ENCODE peak calls at places on chromosomes 11 and 22, in ten cellular contexts. J is Daoy; Y is stimulated activated CD4-positive, alpha-beta T cell treated with anti-CD3 and anti-CD28 coated beads, Interleukin-1b, Interleukin-23, amount 100 ng/mL, for 24 hours; I is lower leg skin; T is stimulated activated naive B cell treated with anti-CD40 and anti-IgM and Interleukin-4, amounts not matched to agents 10 μg/mL and 1 μg/mL and 100 μg/mL, for 72 hours; R is NCI-H2081; W is HFFc6; O is uterus; N is SK-MEL-5; D is EH. E is an unnamed sample.

GRCh38 chr11:134818531-134818930 is 406.5 kb upstream of the B3GAT1 start:
- DNase-seq in J (peak), Y (no peak), I (no peak), T (no peak), R (no peak), W (no peak), O (no peak), N (no peak), D (no peak), E (peak)

GRCh38 chr22:33544707-33545106 is 375.6 kb downstream of the LARGE1 start:
- DNase-seq in J (peak), Y (no peak), I (no peak), T (no peak), R (no peak), W (no peak), O (no peak), N (peak), D (peak), E (no peak)

GRCh38 chr22:32920032-32920628 is 118.6 kb downstream of the TIMP3 start:
- DNase-seq in J (peak), Y (no peak), I (peak), T (no peak), R (no peak), W (no peak), O (peak), N (peak), D (peak), E (peak)

GRCh38 chr22:36359172-36359973 is 28.4 kb downstream of the MYH9 start:
- DNase-seq in J (no peak), Y (no peak), I (no peak), T (peak), R (peak), W (no peak), O (no peak), N (no peak), D (no peak), E (no peak)

GRCh38 chr11:16738949-16739262 is 459 bp downstream of the C11orf58 start:
- DNase-seq in J (no peak), Y (no peak), I (no peak), T (no peak), R (peak), W (no peak), O (no peak), N (no peak), D (no peak), E (no peak)

GRCh38 chr22:24727218-24727851 is 47.2 kb downstream of the PIWIL3 start:
- DNase-seq in J (peak), Y (no peak), I (no peak), T (no peak), R (peak), W (peak), O (no peak), N (peak), D (peak), E (peak)

GRCh38 chr22:29143848-29144785 is 61.6 kb upstream of the EMID1 start:
- DNase-seq in J (no peak), Y (no peak), I (no peak), T (no peak), R (peak), W (no peak), O (peak), N (no peak), D (no peak), E (no peak)

GRCh38 chr22:45534339-45535192 is 31.9 kb downstream of the FBLN1 start:
- DNase-seq in J (no peak), Y (no peak), I (no peak), T (no peak), R (peak), W (no peak), O (peak), N (no peak), D (peak), E (peak)

GRCh38 chr22:50735739-50736030 is 2.3 kb upstream of the ACR start:
- DNase-seq in J (no peak), Y (no peak), I (no peak), T (no peak), R (no peak), W (no peak), O (no peak), N (no peak), D (no peak), E (no peak)

GRCh38 chr11:123594188-123594901 is 60.1 kb downstream of the SCN3B start:
- DNase-seq in J (peak), Y (no peak), I (no peak), T (no peak), R (no peak), W (peak), O (no peak), N (no peak), D (peak), E (peak)